ENCODE peak calls at places on chromosomes 11 and 22, in seven cellular contexts. P is HCT116; Q is activated CD4-positive, alpha-beta T cell treated with anti-CD3 and anti-CD28 coated beads for 48 hours; S is GM19239; K is IMR-90; X is substantia nigra; W is mammary epithelial cell. B is an unnamed sample.

GRCh38 chr22:29799217-29799680 is 32.1 kb downstream of the UQCR10 start:
- DNase-seq in Q (no peak), P (peak; percentile 58), K (peak; percentile 94), X (peak; percentile 51), S (no peak), W (peak; percentile 87), B (peak; percentile 82)

GRCh38 chr22:24685804-24686203 is 82.8 kb downstream of the GGT1 start:
- DNase-seq in Q (no peak), S (no peak), K (no peak), W (no peak), X (no peak), P (no peak), B (no peak)

GRCh38 chr22:21652547-21653545 is 10.7 kb downstream of the SDF2L1 start:
- DNase-seq in X (no peak), Q (no peak), K (no peak), S (no peak), W (no peak), P (no peak), B (no peak)

GRCh38 chr11:118008271-118008903 is 22.2 kb downstream of the IL10RA start:
- DNase-seq in P (no peak), K (no peak), Q (no peak), S (no peak), X (no peak), W (no peak), B (no peak)

GRCh38 chr11:44507896-44508440 is 57.5 kb upstream of the CD82 start:
- DNase-seq in S (no peak), Q (no peak), P (no peak), K (no peak), X (no peak), W (no peak), B (no peak)

GRCh38 chr22:23282089-23282501 is 101.8 kb downstream of the BCR start:
- DNase-seq in K (peak; percentile 69), P (peak; percentile 51), X (no peak), S (no peak), W (peak; percentile 95), Q (no peak), B (no peak)

GRCh38 chr11:33987975-33988580 is 63.5 kb upstream of the CAPRIN1 start:
- DNase-seq in S (peak; percentile 68), P (peak; percentile 79), K (peak; percentile 78), Q (peak; percentile 81), X (peak; percentile 65), W (peak; percentile 48), B (peak; percentile 84)

GRCh38 chr11:20821046-20821445 is 151.7 kb downstream of the NELL1 start:
- DNase-seq in S (no peak), Q (no peak), W (no peak), P (no peak), K (no peak), X (no peak), B (no peak)

GRCh38 chr11:115920841-115921480 is 416.7 kb upstream of the CADM1 start:
- DNase-seq in Q (no peak), S (no peak), W (no peak), X (no peak), K (no peak), P (no peak), B (no peak)

GRCh38 chr11:103587951-103588788 is 448.3 kb upstream of the DDI1 start:
- DNase-seq in S (no peak), Q (no peak), X (no peak), K (no peak), P (no peak), W (no peak), B (peak; percentile 90)

GRCh38 chr11:76689313-76689712 is 18.8 kb upstream of the LRRC32 start:
- DNase-seq in P (no peak), X (no peak), W (no peak), S (no peak), Q (no peak), K (no peak), B (no peak)

B was measured in dermis microvascular lymphatic vessel endothelial cell.